ENCODE peak calls at places on chromosomes 1 and 21, in five cellular contexts. B is IMR-90, D is H9, L is trophoblast cell, T is mesendoderm. H is an unnamed sample.

GRCh38 chr21:16789636-16790035 is 723.2 kb upstream of the CXADR start:
- DNase-seq in B (no peak), D (no peak), L (no peak), T (no peak), H (no peak)

GRCh38 chr1:30588311-30589073 is 134.9 kb downstream of the MATN1 start:
- DNase-seq in B (no peak), D (no peak), L (no peak), T (no peak), H (no peak)

GRCh38 chr1:1290238-1290731 is 10.0 kb downstream of the SCNN1D start:
- DNase-seq in B (no peak), D (peak), L (peak), T (peak), H (no peak)

GRCh38 chr1:180581635-180582039 is 22.9 kb downstream of the OVAAL start:
- DNase-seq in B (peak), D (no peak), L (peak), T (no peak), H (no peak)

GRCh38 chr1:225454733-225455132 is 26.9 kb upstream of the LBR start:
- DNase-seq in B (peak), D (no peak), L (peak), T (no peak), H (no peak)

GRCh38 chr1:153353226-153353947 is 4.3 kb upstream of the S100A9 start:
- DNase-seq in B (no peak), D (peak), L (peak), T (peak), H (no peak)

GRCh38 chr1:3610165-3610822 is 1.0 kb downstream of the MEGF6 start:
- DNase-seq in B (no peak), D (peak), L (no peak), T (peak), H (no peak)

GRCh38 chr1:184930645-184931044 is 43.7 kb downstream of the NIBAN1 start:
- DNase-seq in B (no peak), D (no peak), L (no peak), T (no peak), H (no peak)

GRCh38 chr1:173093721-173094450 is 43.1 kb upstream of the TNFSF18 start:
- DNase-seq in B (no peak), D (no peak), L (no peak), T (no peak), H (no peak)

GRCh38 chr1:119778886-119779560 is 10.3 kb upstream of the HMGCS2 start:
- DNase-seq in B (no peak), D (no peak), L (no peak), T (no peak), H (no peak)

GRCh38 chr1:158039380-158039779 is 45.9 kb downstream of the KIRREL1 start:
- DNase-seq in B (peak), D (no peak), L (no peak), T (no peak), H (no peak)

GRCh38 chr1:72670902-72671301 is 388.6 kb upstream of the NEGR1 start:
- DNase-seq in B (no peak), D (no peak), L (no peak), T (peak), H (peak)

GRCh38 chr21:28832013-28832714 is 160.5 kb downstream of the LTN1 start:
- DNase-seq in B (peak), D (no peak), L (peak), T (peak), H (no peak)

GRCh38 chr1:117527111-117527510 is 78.7 kb upstream of the TENT5C start:
- DNase-seq in B (no peak), D (no peak), L (no peak), T (no peak), H (no peak)

GRCh38 chr1:240074422-240074821 is 17.3 kb upstream of the FMN2 start:
- DNase-seq in B (no peak), D (no peak), L (no peak), T (no peak), H (no peak)

GRCh38 chr1:234989019-234989418 is 139.6 kb downstream of the TOMM20 start:
- DNase-seq in B (peak), D (no peak), L (no peak), T (no peak), H (peak)

GRCh38 chr1:234990874-234991801 is 137.5 kb downstream of the TOMM20 start:
- DNase-seq in B (no peak), D (no peak), L (no peak), T (no peak), H (no peak)

GRCh38 chr1:234988536-234988935 is 140.1 kb downstream of the TOMM20 start:
- DNase-seq in B (no peak), D (no peak), L (no peak), T (no peak), H (no peak)

GRCh38 chr1:234990328-234990675 is 138.3 kb downstream of the TOMM20 start:
- DNase-seq in B (no peak), D (no peak), L (no peak), T (no peak), H (no peak)

GRCh38 chr1:234989479-234990327 is 138.9 kb downstream of the TOMM20 start:
- DNase-seq in B (no peak), D (no peak), L (peak), T (no peak), H (no peak)
- H3K23ac ChIP-seq in B (peak), D (no peak), L (no peak), T (no peak), H (no peak)

GRCh38 chr1:205975387-205975998 is 27.7 kb downstream of the RAB7B start:
- DNase-seq in B (no peak), D (no peak), L (no peak), T (no peak), H (no peak)
- H3K23ac ChIP-seq in B (no peak), D (no peak), L (no peak), T (no peak), H (peak)

GRCh38 chr1:23559136-23559984 is at the start of gene ID3:
- DNase-seq in B (peak), D (peak), L (peak), T (peak), H (peak)
- H3K23ac ChIP-seq in B (peak), D (no peak), L (no peak), T (peak), H (peak)

GRCh38 chr1:85200870-85201339 is at the start of gene SYDE2:
- DNase-seq in B (peak), D (peak), L (peak), T (peak), H (peak)
- H3K23ac ChIP-seq in B (peak), D (no peak), L (no peak), T (peak), H (peak)

H was measured in neuronal stem cell.